ENCODE peak calls at places on chromosomes 1 and 21, in six cellular contexts. I, X, T, J, O and Q are unnamed samples.

GRCh38 chr1:229372251-229372650 is 29.4 kb upstream of the CCSAP start:
- DNase-seq in X (no peak), J (no peak), I (no peak), T (no peak), O (no peak), Q (no peak)

GRCh38 chr1:62325696-62326095 is 6.5 kb upstream of the KANK4 start:
- DNase-seq in O (no peak), I (no peak), X (no peak), J (no peak), T (peak), Q (no peak)

GRCh38 chr1:74502432-74502831 is 10.0 kb downstream of the LRRC53 start:
- DNase-seq in T (no peak), I (no peak), J (no peak), X (no peak), O (no peak), Q (peak)

GRCh38 chr1:39084191-39084590 is 58.0 kb downstream of the NDUFS5 start:
- DNase-seq in X (no peak), I (no peak), O (no peak), J (no peak), T (no peak), Q (peak)

GRCh38 chr1:31335007-31335406 is 37.9 kb downstream of the FABP3 start:
- DNase-seq in T (peak), X (no peak), J (no peak), O (no peak), I (no peak), Q (peak)

GRCh38 chr1:112296908-112297307 is 99.1 kb upstream of the CTTNBP2NL start:
- DNase-seq in O (no peak), T (no peak), I (no peak), J (no peak), X (no peak), Q (no peak)

GRCh38 chr1:182054698-182055326 is 6.7 kb downstream of the ZNF648 start:
- DNase-seq in X (no peak), I (peak), J (no peak), T (no peak), O (peak), Q (peak)

GRCh38 chr1:12739613-12740012 is 6.4 kb upstream of the CFAP107 start:
- DNase-seq in T (no peak), I (no peak), X (no peak), O (no peak), J (no peak), Q (no peak)

GRCh38 chr1:18344755-18345154 is 136.0 kb upstream of the KLHDC7A start:
- DNase-seq in T (no peak), X (no peak), J (no peak), I (no peak), O (no peak), Q (no peak)

GRCh38 chr1:92273039-92273438 is 25.7 kb downstream of the GLMN start:
- DNase-seq in X (no peak), O (no peak), T (no peak), I (no peak), J (no peak), Q (no peak)

GRCh38 chr1:98546319-98546718 is 115.2 kb upstream of the SNX7 start:
- DNase-seq in J (no peak), X (no peak), I (no peak), O (no peak), T (peak), Q (no peak)

GRCh38 chr1:165675794-165676193 is 22.6 kb downstream of the ALDH9A1 start:
- DNase-seq in X (no peak), T (no peak), O (no peak), J (no peak), I (no peak), Q (no peak)

GRCh38 chr1:98005326-98006010 is 84.6 kb upstream of the DPYD start:
- DNase-seq in I (no peak), X (no peak), T (peak), J (no peak), O (no peak), Q (no peak)

GRCh38 chr1:6248798-6249731 is 5.1 kb downstream of the HES3 start:
- DNase-seq in O (no peak), X (no peak), J (no peak), I (no peak), T (no peak), Q (no peak)

GRCh38 chr1:118563969-118564951 is 379.2 kb upstream of the SPAG17 start:
- DNase-seq in J (no peak), T (no peak), I (no peak), X (no peak), O (no peak), Q (peak)

GRCh38 chr21:25350056-25350455 is 257.2 kb downstream of the MRPL39 start:
- DNase-seq in T (peak), O (peak), I (peak), J (no peak), X (no peak), Q (peak)

GRCh38 chr1:207890136-207890738 is 20.7 kb downstream of the CD34 start:
- DNase-seq in T (peak), X (no peak), I (peak), J (peak), O (no peak), Q (no peak)

GRCh38 chr1:109113787-109114568 is at the start of gene ELAPOR1:
- DNase-seq in O (peak), J (no peak), X (no peak), T (no peak), I (peak), Q (peak)

GRCh38 chr21:46052703-46053651 is 44.9 kb upstream of the COL6A2 start:
- DNase-seq in J (no peak), I (no peak), X (no peak), O (no peak), T (peak), Q (no peak)

GRCh38 chr1:17675681-17676243 is 79.4 kb upstream of the ACTL8 start:
- DNase-seq in X (no peak), T (no peak), I (no peak), J (no peak), O (no peak), Q (no peak)

GRCh38 chr1:117562581-117563491 is 43.0 kb upstream of the TENT5C start:
- DNase-seq in J (no peak), I (peak), T (no peak), X (no peak), O (no peak), Q (no peak)

GRCh38 chr21:44418108-44418875 is 37.0 kb upstream of the LRRC3 start:
- DNase-seq in I (no peak), O (no peak), X (no peak), J (no peak), T (no peak), Q (no peak)

GRCh38 chr1:17920881-17921635 is 165.9 kb downstream of the ACTL8 start:
- DNase-seq in I (no peak), O (no peak), T (no peak), X (no peak), J (no peak), Q (no peak)

GRCh38 chr1:241555526-241555925 is 23.3 kb downstream of the KMO start:
- DNase-seq in T (no peak), I (no peak), X (no peak), O (no peak), J (no peak), Q (no peak)

GRCh38 chr1:74180490-74180889 is 17.5 kb downstream of the LRRIQ3 start:
- DNase-seq in I (no peak), J (no peak), T (no peak), X (no peak), O (no peak), Q (no peak)

GRCh38 chr1:153985984-153986761 is at the start of gene RAB13:
- DNase-seq in J (peak), O (no peak), I (peak), X (peak), T (peak), Q (peak)

GRCh38 chr1:25451903-25452302 is 21.2 kb downstream of the MACO1 start:
- DNase-seq in O (peak), T (no peak), J (no peak), I (no peak), X (no peak), Q (no peak)

DNA sequence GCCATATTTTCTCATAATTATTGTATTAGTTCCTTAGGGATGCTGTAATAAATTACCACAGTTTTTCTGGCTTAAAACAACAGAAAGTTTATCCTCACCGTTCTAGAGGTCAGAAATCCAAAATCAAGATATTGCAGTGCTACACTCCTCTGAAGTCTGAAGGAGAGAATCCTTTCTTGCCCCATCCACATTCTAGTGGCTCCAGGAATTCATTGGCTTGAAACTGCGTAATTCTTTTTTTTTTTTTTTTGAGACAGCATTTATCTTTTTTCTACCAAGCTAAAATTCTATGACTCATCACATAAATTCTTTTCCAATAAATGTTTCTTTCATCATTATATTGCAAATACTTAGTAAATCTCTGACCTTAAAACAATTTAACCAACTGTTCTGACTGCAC is 451.0 kb upstream of the RGS18 start:
- DNase-seq in T (no peak), O (no peak), I (no peak), J (no peak), X (no peak), Q (no peak)
- TF ChIP-seq CTCF in T (no peak), O (no peak), I (no peak), J (no peak), X (no peak), Q (no peak)

DNA sequence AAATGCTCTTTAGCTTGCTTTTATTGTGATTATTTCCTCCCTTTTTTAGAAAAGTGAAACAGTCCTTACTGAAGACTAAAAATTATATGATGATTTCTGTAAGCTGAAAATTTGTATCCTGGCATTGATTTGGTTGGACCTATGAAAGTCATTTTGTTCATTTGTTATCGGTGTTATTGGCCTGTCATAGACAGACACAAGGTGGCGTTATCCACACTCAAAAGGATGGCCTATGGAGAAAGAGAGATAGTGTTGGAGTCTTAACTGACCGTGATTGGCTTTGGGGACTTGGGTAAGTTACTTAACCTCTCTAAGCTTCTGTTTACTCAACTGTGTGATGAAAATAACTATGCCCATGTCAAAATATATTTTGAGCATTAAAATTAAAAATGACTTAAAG is 203.6 kb upstream of the CHODL start:
- DNase-seq in T (no peak), O (no peak), X (no peak), J (no peak), I (no peak), Q (peak)
- TF ChIP-seq CTCF in T (peak), O (no peak), X (no peak), J (no peak), I (no peak), Q (peak)

GRCh38 chr1:233745114-233745513 is 131.2 kb downstream of the KCNK1 start:
- DNase-seq in I (no peak), T (no peak), J (no peak), O (no peak), X (no peak), Q (no peak)
- TF ChIP-seq CTCF in I (no peak), T (no peak), J (no peak), O (no peak), X (no peak), Q (no peak)

DNA sequence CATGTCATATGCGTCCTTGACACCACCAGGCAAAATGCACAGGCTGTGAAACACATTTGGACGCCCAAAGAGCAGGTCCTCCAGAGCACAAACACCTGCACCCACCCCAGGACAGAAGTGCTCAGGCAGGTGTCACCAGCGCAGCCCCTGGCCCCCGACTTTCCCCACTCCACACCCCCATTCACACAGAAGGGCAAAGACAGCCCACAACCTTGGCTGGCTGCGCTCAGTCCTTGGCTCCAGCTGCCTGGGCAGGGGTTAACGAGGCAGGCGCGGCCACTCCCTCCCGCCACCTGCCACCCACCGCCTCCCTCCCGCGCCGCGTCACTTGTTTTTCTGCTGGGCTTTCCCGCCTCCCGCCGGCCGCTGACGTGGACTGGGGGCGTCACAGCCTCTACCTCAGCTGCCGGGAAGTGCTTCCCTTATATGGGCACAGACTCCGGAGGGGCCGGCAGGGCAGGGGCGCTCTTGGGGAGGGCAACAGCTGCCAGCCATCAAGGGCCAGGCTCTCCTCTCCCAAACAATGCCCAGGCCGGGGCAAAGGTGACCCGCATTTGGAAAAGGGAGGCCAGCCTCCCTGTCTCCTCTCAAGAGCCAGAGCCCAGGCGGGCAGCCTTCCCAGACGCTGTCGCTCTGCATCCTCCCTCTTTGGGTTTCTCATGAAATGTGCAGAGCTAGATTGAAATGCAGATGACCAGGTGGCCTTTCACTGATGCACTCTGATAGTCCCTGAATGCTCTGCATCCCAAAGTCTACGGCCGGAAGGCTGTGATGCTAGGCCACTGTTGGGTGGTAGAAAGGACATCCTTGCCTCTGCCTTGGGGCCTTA is 14.8 kb upstream of the BTG2 start:
- DNase-seq in I (peak), O (peak), X (peak), T (no peak), J (peak), Q (peak)
- TF ChIP-seq CTCF in I (no peak), O (no peak), X (no peak), T (no peak), J (no peak), Q (no peak)

GRCh38 chr1:246609632-246610031 is 43.4 kb downstream of the CNST start:
- DNase-seq in T (peak), J (no peak), X (no peak), I (no peak), O (no peak), Q (no peak)

GRCh38 chr1:246607466-246607865 is 41.2 kb downstream of the CNST start:
- DNase-seq in O (no peak), T (no peak), I (no peak), J (no peak), X (no peak), Q (no peak)

GRCh38 chr1:246613131-246613758 is 47.0 kb downstream of the CNST start:
- DNase-seq in T (no peak), J (no peak), X (no peak), O (no peak), I (no peak), Q (no peak)

GRCh38 chr1:246608616-246609376 is 42.5 kb downstream of the CNST start:
- DNase-seq in O (no peak), T (peak), X (peak), J (peak), I (peak), Q (peak)
- TF ChIP-seq CTCF in O (no peak), T (peak), X (no peak), J (peak), I (peak), Q (no peak)

GRCh38 chr1:54107131-54107530 is 45.7 kb downstream of the CDCP2 start:
- DNase-seq in J (no peak), T (no peak), X (no peak), O (no peak), I (no peak), Q (no peak)
- TF ChIP-seq CTCF in J (no peak), T (peak), X (no peak), O (no peak), I (no peak), Q (no peak)

GRCh38 chr1:170253180-170253579 is 107.4 kb downstream of the NTMT2 start:
- DNase-seq in T (no peak), X (no peak), I (no peak), O (no peak), J (no peak), Q (no peak)
- TF ChIP-seq CTCF in T (no peak), X (no peak), I (no peak), O (no peak), J (no peak), Q (no peak)

DNA sequence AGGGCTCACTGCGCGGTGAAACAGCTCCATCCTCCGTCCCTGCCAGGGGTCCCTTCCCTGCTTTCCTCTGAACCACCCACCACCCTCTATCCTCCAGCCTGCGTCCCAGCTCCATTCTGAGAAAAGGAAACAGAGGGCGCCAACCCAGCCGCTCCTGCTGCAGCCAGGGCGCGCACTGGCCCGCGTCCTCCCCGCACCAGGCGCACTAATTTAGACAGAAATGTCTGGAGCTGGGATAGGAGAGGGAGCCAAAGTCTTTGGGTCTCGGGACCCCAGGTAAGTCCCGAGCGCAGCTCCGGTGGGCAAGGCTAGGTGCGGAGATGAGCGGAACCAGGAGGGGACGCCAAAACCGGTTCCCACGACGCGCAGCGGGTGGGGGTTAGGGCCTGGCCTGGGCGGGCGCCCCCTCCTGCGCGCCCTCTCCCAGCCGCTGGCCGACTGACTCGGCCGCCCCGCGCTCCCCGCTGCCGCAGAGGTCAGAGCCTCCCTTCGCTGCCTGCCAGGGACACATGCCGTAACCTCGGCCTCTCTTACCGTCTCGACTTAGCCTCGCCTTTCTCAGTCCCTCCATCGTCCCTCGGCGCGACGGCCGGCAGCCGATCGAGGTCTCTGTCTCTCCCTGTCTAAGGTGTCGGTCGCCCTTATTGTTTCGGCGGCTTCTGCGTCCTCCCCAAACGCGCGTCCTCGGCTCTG is 2.0 kb downstream of the CAMK2N1 start:
- DNase-seq in T (no peak), O (peak), J (no peak), I (peak), X (no peak), Q (peak)
- TF ChIP-seq CTCF in T (peak), O (no peak), J (no peak), I (no peak), X (no peak), Q (no peak)